ENCODE peak calls at places on chromosomes 12 and 14, in six cellular contexts. H, M, P, J, F and C are unnamed samples.

GRCh38 chr12:56565510-56566101 is 44.0 kb downstream of the RBMS2 start:
- DNase-seq in H (peak; percentile 27), M (no peak), P (no peak), J (peak; percentile 79), F (peak; percentile 66), C (peak; percentile 72)

GRCh38 chr12:132622437-132623071 is 4.0 kb downstream of the P2RX2 start:
- DNase-seq in H (no peak), M (no peak), P (peak; percentile 48), J (no peak), F (no peak), C (peak; percentile 36)

GRCh38 chr12:122363782-122364181 is 58.7 kb downstream of the CLIP1 start:
- DNase-seq in H (no peak), M (no peak), P (no peak), J (no peak), F (peak; percentile 74), C (no peak)

GRCh38 chr12:69872804-69873203 is 47.8 kb downstream of the MYRFL start:
- DNase-seq in H (no peak), M (no peak), P (no peak), J (no peak), F (no peak), C (no peak)

GRCh38 chr12:51846911-51847829 is 1.3 kb downstream of the FIGNL2 start:
- DNase-seq in H (peak; percentile 58), M (peak; percentile 17), P (peak; percentile 54), J (peak; percentile 35), F (no peak), C (no peak)

GRCh38 chr12:1970331-1970900 is 33.8 kb downstream of the DCP1B start:
- DNase-seq in H (no peak), M (no peak), P (no peak), J (no peak), F (no peak), C (no peak)

GRCh38 chr14:59406454-59407245 is 58.5 kb downstream of the GPR135 start:
- DNase-seq in H (no peak), M (no peak), P (no peak), J (no peak), F (no peak), C (no peak)

GRCh38 chr12:85310456-85311076 is 30.5 kb downstream of the ALX1 start:
- DNase-seq in H (peak; percentile 22), M (no peak), P (no peak), J (no peak), F (no peak), C (peak; percentile 14)

GRCh38 chr12:70576341-70577282 is 60.6 kb downstream of the PTPRB start:
- DNase-seq in H (peak; percentile 61), M (peak; percentile 22), P (peak; percentile 50), J (peak; percentile 21), F (no peak), C (peak; percentile 72)

GRCh38 chr12:59164991-59165718 is 244.9 kb upstream of the LRIG3 start:
- DNase-seq in H (peak; percentile 78), M (no peak), P (peak; percentile 7), J (peak; percentile 7), F (peak; percentile 29), C (peak; percentile 45)

GRCh38 chr14:100568164-100568997 is 18.8 kb downstream of the BEGAIN start:
- DNase-seq in H (no peak), M (no peak), P (no peak), J (no peak), F (no peak), C (no peak)

GRCh38 chr12:14454098-14454907 is 88.8 kb downstream of the ATF7IP start:
- DNase-seq in H (peak; percentile 77), M (peak; percentile 29), P (peak; percentile 33), J (peak; percentile 24), F (no peak), C (peak; percentile 42)

GRCh38 chr12:72264548-72265175 is 7.5 kb upstream of the TRHDE start:
- DNase-seq in H (no peak), M (no peak), P (no peak), J (no peak), F (no peak), C (peak; percentile 47)

GRCh38 chr14:100108042-100108825 is 43.0 kb downstream of the EVL start:
- DNase-seq in H (peak; percentile 48), M (peak; percentile 75), P (peak; percentile 86), J (peak; percentile 90), F (peak; percentile 69), C (peak; percentile 69)

GRCh38 chr12:44875954-44876553 is at the start of gene NELL2:
- DNase-seq in H (peak; percentile 64), M (peak; percentile 59), P (no peak), J (peak; percentile 61), F (peak; percentile 14), C (peak; percentile 35)

GRCh38 chr12:10614056-10614370 is 604 bp upstream of the MAGOHB start:
- DNase-seq in H (no peak), M (no peak), P (no peak), J (no peak), F (no peak), C (no peak)

GRCh38 chr12:22228022-22228875 is 106.3 kb downstream of the ST8SIA1 start:
- DNase-seq in H (no peak), M (no peak), P (no peak), J (no peak), F (no peak), C (no peak)

GRCh38 chr14:94907626-94908261 is 137.8 kb upstream of the GSC start:
- DNase-seq in H (no peak), M (no peak), P (no peak), J (no peak), F (no peak), C (no peak)

GRCh38 chr12:115694564-115694963 is 582.9 kb downstream of the MED13L start:
- DNase-seq in H (no peak), M (no peak), P (no peak), J (no peak), F (no peak), C (no peak)

GRCh38 chr14:50531595-50532501 is 521 bp downstream of the MAP4K5 start:
- DNase-seq in H (peak; percentile 72), M (peak; percentile 29), P (no peak), J (peak; percentile 58), F (peak; percentile 38), C (peak; percentile 46)

GRCh38 chr12:54034784-54035310 is 2.0 kb downstream of the HOXC5 start:
- DNase-seq in H (no peak), M (no peak), P (no peak), J (no peak), F (no peak), C (no peak)

GRCh38 chr12:57868211-57868610 is 21.7 kb upstream of the CTDSP2 start:
- DNase-seq in H (no peak), M (no peak), P (no peak), J (no peak), F (no peak), C (no peak)

GRCh38 chr14:95370076-95370475 is 50.4 kb upstream of the CLMN start:
- DNase-seq in H (no peak), M (no peak), P (no peak), J (no peak), F (no peak), C (no peak)